ENCODE peak calls at places on chromosomes 13 and 19, in four cellular contexts. R is coronary artery, E is tibial artery, H is T-helper 9 cell. I is an unnamed sample.

GRCh38 chr19:39470724-39471339 is 9.8 kb upstream of the TIMM50 start:
- DNase-seq in R (no peak), E (no peak), H (no peak), I (no peak)

GRCh38 chr13:105513448-105513847 is 1022.0 kb downstream of the EFNB2 start:
- DNase-seq in R (no peak), H (no peak), E (no peak), I (no peak)

GRCh38 chr13:45149964-45150363 is 29.7 kb downstream of the GTF2F2 start:
- DNase-seq in H (no peak), E (no peak), R (no peak), I (no peak)

GRCh38 chr19:35556846-35557538 is 6.5 kb downstream of the ATP4A start:
- DNase-seq in R (no peak), E (no peak), H (no peak), I (no peak)

GRCh38 chr19:8459520-8460260 is 14.9 kb downstream of the HNRNPM start:
- DNase-seq in R (no peak), E (no peak), H (no peak), I (no peak)

GRCh38 chr19:21677696-21678418 is 89.5 kb downstream of the ZNF100 start:
- DNase-seq in H (no peak), E (no peak), R (no peak), I (peak; percentile 1)

GRCh38 chr13:98328511-98328910 is 151.4 kb upstream of the RNF113B start:
- DNase-seq in H (no peak), R (no peak), E (no peak), I (no peak)

GRCh38 chr13:92602560-92602959 is 624.0 kb upstream of the GPC6 start:
- DNase-seq in R (no peak), H (no peak), E (no peak), I (no peak)

GRCh38 chr13:111467111-111467890 is 146.9 kb downstream of the TEX29 start:
- DNase-seq in E (no peak), R (peak; percentile 47), H (no peak), I (no peak)

GRCh38 chr19:13118424-13119193 is 545 bp downstream of the NACC1 start:
- DNase-seq in R (no peak), H (no peak), E (no peak), I (peak; percentile 28)

GRCh38 chr19:7742575-7742974 is 4.8 kb downstream of the CD209 start:
- DNase-seq in H (no peak), E (no peak), R (no peak), I (no peak)

GRCh38 chr13:39765801-39766463 is 110.5 kb downstream of the COG6 start:
- DNase-seq in E (peak; percentile 19), R (no peak), H (no peak), I (no peak)